ENCODE peak calls at places on chromosomes 7 and 10, in seven cellular contexts. M is NCI-H774, K is AG20443, B is HuH-7.5, D is myocyte, Z is HS-27A, T is HS-5. L is an unnamed sample.

GRCh38 chr7:138974675-138975237 is 6.4 kb downstream of the KIAA1549 start:
- DNase-seq in M (no peak), K (no peak), B (no peak), D (no peak), Z (no peak), T (no peak), L (no peak)

GRCh38 chr10:72244573-72245038 is 28.5 kb upstream of the ASCC1 start:
- DNase-seq in M (no peak), K (no peak), B (no peak), D (no peak), Z (no peak), T (no peak), L (no peak)

GRCh38 chr10:58859541-58859940 is 316.9 kb upstream of the PHYHIPL start:
- DNase-seq in M (no peak), K (no peak), B (no peak), D (peak; percentile 44), Z (no peak), T (no peak), L (no peak)

GRCh38 chr7:38105874-38106483 is 72.1 kb upstream of the STARD3NL start:
- DNase-seq in M (peak; percentile 18), K (peak; percentile 71), B (no peak), D (peak; percentile 70), Z (no peak), T (peak; percentile 31), L (peak; percentile 19)

GRCh38 chr10:103479135-103479534 is at the start of gene CALHM3:
- DNase-seq in M (no peak), K (peak; percentile 74), B (no peak), D (peak; percentile 61), Z (no peak), T (no peak), L (no peak)

GRCh38 chr7:55191161-55191925 is 172.5 kb downstream of the EGFR start:
- DNase-seq in M (no peak), K (no peak), B (no peak), D (no peak), Z (no peak), T (no peak), L (no peak)

GRCh38 chr10:13717936-13718772 is 131.4 kb downstream of the PRPF18 start:
- DNase-seq in M (peak; percentile 11), K (peak; percentile 87), B (no peak), D (peak; percentile 96), Z (peak; percentile 55), T (no peak), L (peak; percentile 58)

GRCh38 chr10:51983481-51983880 is 284.1 kb upstream of the CSTF2T start:
- DNase-seq in M (no peak), K (no peak), B (no peak), D (no peak), Z (no peak), T (no peak), L (no peak)

GRCh38 chr7:95104739-95105138 is 197.3 kb downstream of the PPP1R9A start:
- DNase-seq in M (no peak), K (no peak), B (no peak), D (no peak), Z (no peak), T (peak; percentile 5), L (peak; percentile 8)

GRCh38 chr10:112782176-112782907 is 167.7 kb upstream of the TCF7L2 start:
- DNase-seq in M (no peak), K (no peak), B (no peak), D (no peak), Z (no peak), T (no peak), L (peak; percentile 75)

GRCh38 chr10:78512205-78512550 is 478.5 kb downstream of the RPS24 start:
- DNase-seq in M (no peak), K (no peak), B (no peak), D (peak; percentile 22), Z (no peak), T (no peak), L (no peak)

GRCh38 chr7:36128448-36129047 is 24.5 kb upstream of the EEPD1 start:
- DNase-seq in M (peak; percentile 58), K (peak; percentile 88), B (peak; percentile 41), D (peak; percentile 93), Z (peak; percentile 66), T (peak; percentile 84), L (peak; percentile 76)

GRCh38 chr10:90871279-90871760 is 454 bp upstream of the RPP30 start:
- DNase-seq in M (no peak), K (peak; percentile 54), B (peak; percentile 33), D (peak; percentile 86), Z (peak; percentile 41), T (peak; percentile 54), L (no peak)

L was measured in ovary.